ENCODE peak calls at places on chromosomes 5 and 9, in seven cellular contexts. N is Peyer's patch, Z is right lobe of liver, S is K562, I is tibial artery, F is upper lobe of right lung, U is lung. D is an unnamed sample. For H3K4me1, the result is how much of the 10 kb centered on the place peaks cover.

GRCh38 chr9:105978822-105979221 is 284.5 kb downstream of the TMEM38B start:
- DNase-seq in N (no peak), Z (no peak), S (no peak), I (no peak), F (no peak), U (no peak), D (no peak)

GRCh38 chr5:90338712-90339372 is 70.7 kb downstream of the CETN3 start:
- DNase-seq in N (no peak), Z (no peak), S (no peak), I (no peak), F (no peak), U (no peak), D (no peak)

GRCh38 chr5:74173260-74173659 is 467.3 kb downstream of the ENC1 start:
- DNase-seq in N (no peak), Z (no peak), S (no peak), I (no peak), F (no peak), U (no peak), D (no peak)

GRCh38 chr9:78542491-78543175 is 245.7 kb downstream of the PSAT1 start:
- DNase-seq in N (no peak), Z (no peak), S (no peak), I (no peak), F (no peak), U (no peak), D (no peak)

GRCh38 chr5:2039180-2039531 is 156.4 kb upstream of the IRX4 start:
- DNase-seq in N (no peak), Z (no peak), S (no peak), I (no peak), F (no peak), U (peak), D (no peak)

GRCh38 chr9:112193562-112194288 is 18.6 kb upstream of the SUSD1 start:
- DNase-seq in N (no peak), Z (no peak), S (no peak), I (no peak), F (no peak), U (no peak), D (no peak)

GRCh38 chr5:102582706-102583105 is 83.9 kb upstream of the SLCO6A1 start:
- DNase-seq in N (no peak), Z (no peak), S (no peak), I (no peak), F (no peak), U (no peak), D (no peak)

GRCh38 chr9:117437283-117437682 is 22.4 kb upstream of the ASTN2 start:
- DNase-seq in N (no peak), Z (no peak), S (no peak), I (no peak), F (no peak), U (no peak), D (no peak)

GRCh38 chr5:136249678-136250266 is 56.8 kb upstream of the SMIM32 start:
- DNase-seq in N (peak), Z (peak), S (peak), I (peak), F (peak), U (peak), D (peak)

GRCh38 chr9:69120380-69121154 is 53.5 kb upstream of the TJP2 start:
- DNase-seq in N (peak), Z (peak), S (no peak), I (no peak), F (peak), U (peak), D (peak)

GRCh38 chr5:6861667-6862066 is 148.4 kb downstream of the TENT4A start:
- DNase-seq in N (no peak), Z (no peak), S (no peak), I (no peak), F (no peak), U (no peak), D (no peak)

GRCh38 chr5:32909207-32909606 is 198.1 kb downstream of the NPR3 start:
- DNase-seq in N (no peak), Z (no peak), S (no peak), I (no peak), F (no peak), U (no peak), D (no peak)

DNA sequence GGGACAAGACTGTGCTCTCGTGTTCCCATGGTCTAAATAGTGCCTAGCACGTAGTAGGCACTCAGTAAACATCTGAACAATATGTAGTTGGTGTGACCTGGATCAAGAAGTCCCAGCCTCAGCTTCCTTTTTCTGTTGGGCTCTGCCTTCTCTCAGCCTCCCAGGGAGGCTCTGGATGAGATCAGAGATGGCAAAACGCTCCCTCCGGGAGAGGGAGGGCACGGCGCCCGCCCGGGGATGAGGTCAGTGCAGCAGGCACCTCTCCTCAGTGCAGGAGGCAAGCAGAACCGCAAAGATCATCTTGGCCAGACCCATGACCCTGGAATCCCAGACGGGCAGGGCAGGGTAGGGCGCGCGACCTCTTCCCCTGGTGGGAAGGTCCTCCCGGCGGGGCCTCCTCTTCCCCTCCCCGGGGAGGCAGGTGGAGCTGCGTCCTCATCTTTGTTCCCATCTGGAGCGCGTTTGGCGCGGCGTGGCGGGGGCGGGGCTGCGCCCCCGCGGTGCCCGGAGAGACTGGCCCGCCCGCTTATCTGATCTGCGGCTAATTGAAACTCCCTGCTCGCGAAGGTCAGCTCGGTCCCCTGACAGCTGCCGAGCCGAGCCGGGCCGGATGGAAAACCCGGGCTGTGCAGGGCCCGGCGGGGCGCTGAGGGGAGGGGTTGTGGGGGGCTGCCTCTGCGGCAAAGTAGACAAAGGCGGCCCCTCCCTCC is 60.9 kb downstream of the CXXC5 start:
- DNase-seq in N (peak), Z (no peak), S (peak), I (peak), F (peak), U (peak), D (peak)
- H3K4me3 ChIP-seq in N (peak), Z (peak), S (peak), I (peak), F (peak), U (no peak), D (no peak)

GRCh38 chr5:158074992-158075769 is 216.2 kb upstream of the CLINT1 start:
- DNase-seq in N (peak), Z (no peak), S (peak), I (peak), F (no peak), U (peak), D (peak)
- TF ChIP-seq CTCF in N (peak), Z (peak), S (peak), I (peak), F (peak), U (peak), D (peak)

DNA sequence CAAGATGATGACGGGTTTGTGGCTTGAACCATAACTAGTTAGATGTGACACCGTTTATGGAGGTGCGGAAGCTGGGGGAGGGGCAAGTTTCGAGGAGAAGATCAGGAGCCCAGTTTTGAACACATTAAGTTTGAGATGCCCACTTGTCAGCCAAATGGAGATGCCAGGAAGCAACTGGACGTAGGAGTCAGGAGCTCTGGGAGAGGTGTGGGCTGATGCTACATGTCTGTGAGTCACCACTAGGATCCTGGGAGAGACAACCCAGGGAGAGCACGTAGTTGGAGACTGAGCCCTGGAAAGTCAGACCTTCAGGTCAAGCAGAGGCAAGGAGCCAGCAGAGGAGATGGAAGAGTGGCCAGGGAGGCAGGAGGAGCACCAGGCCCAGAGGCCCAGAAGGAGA is 48.8 kb upstream of the SLC25A51 start:
- DNase-seq in N (no peak), Z (no peak), S (no peak), I (no peak), F (no peak), U (no peak), D (no peak)
- H3K4me1 ChIP-seq in N (under half), Z (under half), S (under half), I (under half), F (under half), U (under half), D (under half)

DNA sequence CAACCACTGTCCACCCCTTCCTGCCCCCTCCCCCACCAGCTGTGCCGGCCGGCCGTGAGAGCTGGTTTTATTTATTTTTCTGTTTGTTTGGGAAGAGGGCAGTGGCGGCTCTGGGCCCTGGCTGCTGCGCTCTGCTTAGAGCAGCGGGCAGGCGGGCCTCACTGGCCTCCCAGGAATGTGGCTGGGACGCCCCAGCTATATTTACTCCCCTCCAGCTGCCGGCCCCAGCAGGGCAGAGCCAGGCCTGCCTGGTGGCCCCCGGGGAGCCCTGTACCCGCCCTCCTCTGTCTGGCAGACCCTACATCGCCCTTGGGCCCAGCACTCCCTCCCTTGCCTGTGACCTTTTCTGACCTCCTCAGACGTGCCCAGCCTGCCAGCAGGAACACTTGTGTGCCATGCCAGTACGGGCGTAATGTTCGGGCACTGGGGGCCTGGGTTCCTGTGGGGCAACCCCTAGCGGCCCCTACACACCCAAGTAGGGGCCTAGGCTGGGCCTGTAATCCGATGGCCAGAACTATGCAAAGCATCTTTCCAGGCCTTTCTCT is 7.7 kb downstream of the CXXC5 start:
- DNase-seq in N (no peak), Z (peak), S (no peak), I (peak), F (peak), U (no peak), D (no peak)
- H3K4me3 ChIP-seq in N (no peak), Z (peak), S (no peak), I (peak), F (no peak), U (no peak), D (no peak)

GRCh38 chr9:2634818-2635217 is 13.2 kb downstream of the VLDLR start:
- DNase-seq in N (no peak), Z (no peak), S (no peak), I (no peak), F (no peak), U (no peak), D (no peak)
- TF ChIP-seq CTCF in N (no peak), Z (no peak), S (no peak), I (no peak), F (no peak), U (no peak), D (no peak)

D was measured in mucosa of descending colon.